ENCODE peak calls at places on chromosomes 7 and 10, in four cellular contexts. B is IMR-90, H is right lobe of liver, F is stomach. D is an unnamed sample.
A peak's percentile ranks its signal among the peaks of the same experiment; 100 is the strongest.

GRCh38 chr7:12162420-12163113 is 48.5 kb upstream of the TMEM106B start:
- DNase-seq in B (peak; percentile 78), H (no peak), F (no peak), D (no peak)

GRCh38 chr10:114758331-114758730 is 63.2 kb upstream of the FHIP2A start:
- DNase-seq in B (peak; percentile 21), H (no peak), F (no peak), D (no peak)

GRCh38 chr10:102832987-102833386 is 4.2 kb downstream of the CYP17A1 start:
- DNase-seq in B (peak; percentile 23), H (no peak), F (no peak), D (no peak)

GRCh38 chr7:2564970-2565546 is 6.3 kb downstream of the IQCE start:
- DNase-seq in B (peak; percentile 34), H (peak; percentile 47), F (no peak), D (no peak)

GRCh38 chr10:80416401-80417098 is 8.2 kb downstream of the PRXL2A start:
- DNase-seq in B (no peak), H (no peak), F (peak; percentile 34), D (no peak)

GRCh38 chr10:127889605-127890195 is 3.0 kb downstream of the CLRN3 start:
- DNase-seq in B (peak; percentile 10), H (no peak), F (no peak), D (peak; percentile 73)

GRCh38 chr10:86102446-86102845 is 264.1 kb downstream of the GRID1 start:
- DNase-seq in B (no peak), H (no peak), F (no peak), D (no peak)

GRCh38 chr7:143884978-143885559 is 16.9 kb downstream of the TCAF1 start:
- DNase-seq in B (peak; percentile 72), H (peak; percentile 52), F (no peak), D (peak; percentile 85)

GRCh38 chr10:100531761-100532160 is 2.1 kb upstream of the NDUFB8 start:
- DNase-seq in B (no peak), H (no peak), F (no peak), D (no peak)

GRCh38 chr10:123750901-123751300 is 84.7 kb downstream of the GPR26 start:
- DNase-seq in B (no peak), H (no peak), F (no peak), D (peak; percentile 59)

GRCh38 chr10:48604039-48604407 is 850 bp downstream of the ARHGAP22 start:
- DNase-seq in B (no peak), H (no peak), F (no peak), D (no peak)

GRCh38 chr7:144028547-144028946 is 20.2 kb upstream of the OR2A5 start:
- DNase-seq in B (no peak), H (no peak), F (no peak), D (no peak)

GRCh38 chr10:124057580-124057979 is 35.8 kb downstream of the CHST15 start:
- DNase-seq in B (no peak), H (no peak), F (no peak), D (no peak)

GRCh38 chr7:24464846-24465245 is 108.4 kb upstream of the PALS2 start:
- DNase-seq in B (no peak), H (no peak), F (no peak), D (no peak)

GRCh38 chr7:93551063-93551895 is 23.2 kb downstream of the CALCR start:
- DNase-seq in B (peak; percentile 56), H (no peak), F (no peak), D (no peak)

GRCh38 chr10:61944445-61945123 is 43.1 kb downstream of the ARID5B start:
- DNase-seq in B (no peak), H (no peak), F (no peak), D (no peak)

GRCh38 chr10:61943699-61944444 is 42.4 kb downstream of the ARID5B start:
- DNase-seq in B (peak; percentile 53), H (no peak), F (no peak), D (no peak)

GRCh38 chr10:61942997-61943457 is 41.5 kb downstream of the ARID5B start:
- DNase-seq in B (peak; percentile 54), H (no peak), F (no peak), D (no peak)

GRCh38 chr10:61939575-61940301 is 38.2 kb downstream of the ARID5B start:
- DNase-seq in B (peak; percentile 90), H (no peak), F (no peak), D (no peak)

GRCh38 chr10:61941202-61941651 is 39.7 kb downstream of the ARID5B start:
- DNase-seq in B (no peak), H (no peak), F (no peak), D (no peak)
- H3K4me3 ChIP-seq in B (no peak overlapping the region), H (no peak overlapping the region), F (no peak overlapping the region), D (no peak overlapping the region)

DNA sequence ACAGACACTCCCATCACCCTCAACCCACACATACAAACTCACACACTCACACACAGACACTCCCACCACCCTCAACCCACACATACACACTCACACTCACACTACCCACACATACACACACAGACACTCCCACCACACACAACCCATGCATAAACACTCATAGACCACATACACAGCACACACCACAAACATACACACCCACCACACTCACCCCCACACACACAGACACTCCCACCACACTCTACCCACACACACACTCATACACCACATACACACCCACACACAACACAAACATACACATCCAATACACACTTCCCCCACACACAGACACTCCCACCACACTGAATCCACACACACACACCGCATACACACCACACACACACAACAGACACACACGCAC is 521.2 kb downstream of the TCERG1L start:
- DNase-seq in B (no peak), H (peak; percentile 38), F (no peak), D (no peak)
- TF ChIP-seq POLR2A in B (no peak), H (no peak), F (no peak), D (no peak)

DNA sequence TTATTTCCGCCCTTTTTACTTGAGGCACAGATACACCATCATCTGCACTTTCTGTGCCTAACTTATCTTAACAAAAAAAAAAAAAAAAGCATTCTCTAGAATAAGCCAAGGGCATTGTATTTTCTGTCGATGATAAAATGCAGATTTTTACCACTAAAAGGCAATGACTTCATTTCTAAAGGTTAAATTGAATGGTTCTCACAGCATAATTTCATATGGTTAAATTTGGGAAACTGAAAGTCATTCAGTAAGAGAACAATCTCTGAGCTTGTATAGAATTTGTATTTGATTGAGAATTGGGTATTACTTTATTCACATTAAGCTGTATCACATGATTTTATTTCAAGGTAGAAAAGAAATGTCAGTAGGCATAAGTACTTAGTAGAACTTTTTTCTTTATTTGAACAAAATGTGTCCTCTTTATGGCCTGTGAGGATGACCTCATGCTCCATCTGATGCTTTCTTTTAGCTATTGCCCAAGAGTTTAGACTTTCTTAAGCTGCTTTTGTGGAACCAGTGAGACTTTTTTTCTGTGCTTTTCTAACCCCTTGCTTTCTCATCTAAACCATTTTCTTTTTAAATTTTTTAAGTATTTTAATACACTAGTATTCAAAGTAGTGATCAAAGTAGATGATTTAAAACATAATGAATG is 110.3 kb downstream of the LRRC4 start:
- DNase-seq in B (peak; percentile 82), H (no peak), F (no peak), D (no peak)
- H3K4me3 ChIP-seq in B (no peak overlapping the region), H (no peak overlapping the region), F (no peak overlapping the region), D (no peak overlapping the region)

GRCh38 chr7:100890640-100891521 is 1.4 kb upstream of the UFSP1 start:
- DNase-seq in B (no peak), H (no peak), F (no peak), D (no peak)

GRCh38 chr7:100888529-100888987 is 957 bp downstream of the UFSP1 start:
- DNase-seq in B (no peak), H (no peak), F (no peak), D (no peak)

GRCh38 chr7:100888988-100889760 is at the start of gene UFSP1:
- DNase-seq in B (no peak), H (no peak), F (no peak), D (no peak)

GRCh38 chr7:100891555-100891954 is 2.0 kb upstream of the UFSP1 start:
- DNase-seq in B (peak; percentile 34), H (no peak), F (no peak), D (no peak)

GRCh38 chr7:100889761-100890639 is 485 bp upstream of the UFSP1 start:
- DNase-seq in B (peak; percentile 90), H (peak; percentile 98), F (peak; percentile 95), D (peak; percentile 98)
- TF ChIP-seq POLR2A in B (peak; percentile 8), H (peak; percentile 63), F (no peak), D (no peak)

DNA sequence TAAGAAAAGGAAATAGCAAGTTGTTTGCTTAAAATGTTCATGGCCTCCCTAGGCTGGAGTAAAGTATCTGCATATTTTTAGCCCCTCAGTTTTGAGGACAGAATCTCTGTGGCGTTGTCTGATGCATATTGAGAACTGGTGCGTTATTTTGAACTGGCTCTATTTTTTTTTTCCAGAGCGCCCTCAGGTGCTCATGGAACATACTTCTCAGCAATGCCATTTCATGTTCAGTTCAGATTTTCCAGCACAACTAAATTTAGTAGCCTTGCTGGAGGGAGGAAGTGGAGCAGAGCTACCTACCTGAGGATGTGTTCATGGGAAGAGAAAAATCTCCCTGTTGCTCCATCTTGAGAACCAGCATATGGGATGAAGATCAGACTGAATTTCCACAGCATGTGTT is 870.5 kb downstream of the LRMDA start:
- DNase-seq in B (no peak), H (no peak), F (no peak), D (no peak)
- H3K4me3 ChIP-seq in B (no peak overlapping the region), H (no peak overlapping the region), F (no peak overlapping the region), D (no peak overlapping the region)

GRCh38 chr7:50317697-50318640 is 13.5 kb downstream of the IKZF1 start:
- DNase-seq in B (no peak), H (no peak), F (no peak), D (no peak)
- TF ChIP-seq POLR2A in B (no peak), H (no peak), F (no peak), D (no peak)

GRCh38 chr7:84492565-84493034 is 298.0 kb upstream of the SEMA3A start:
- DNase-seq in B (no peak), H (no peak), F (no peak), D (peak; percentile 19)

GRCh38 chr7:84490661-84491060 is 296.1 kb upstream of the SEMA3A start:
- DNase-seq in B (no peak), H (no peak), F (no peak), D (no peak)

GRCh38 chr7:84497873-84498272 is 303.3 kb upstream of the SEMA3A start:
- DNase-seq in B (no peak), H (no peak), F (no peak), D (no peak)

GRCh38 chr7:84492128-84492527 is 297.5 kb upstream of the SEMA3A start:
- DNase-seq in B (no peak), H (no peak), F (no peak), D (no peak)
- H3K4me3 ChIP-seq in B (no peak overlapping the region), H (no peak overlapping the region), F (no peak overlapping the region), D (no peak overlapping the region)

GRCh38 chr10:33875924-33876323 is 541.5 kb upstream of the NRP1 start:
- DNase-seq in B (no peak), H (no peak), F (no peak), D (no peak)

GRCh38 chr10:33869089-33869488 is 534.6 kb upstream of the NRP1 start:
- DNase-seq in B (no peak), H (no peak), F (no peak), D (no peak)

GRCh38 chr10:33876547-33877400 is 542.3 kb upstream of the NRP1 start:
- DNase-seq in B (no peak), H (peak; percentile 69), F (no peak), D (no peak)

DNA sequence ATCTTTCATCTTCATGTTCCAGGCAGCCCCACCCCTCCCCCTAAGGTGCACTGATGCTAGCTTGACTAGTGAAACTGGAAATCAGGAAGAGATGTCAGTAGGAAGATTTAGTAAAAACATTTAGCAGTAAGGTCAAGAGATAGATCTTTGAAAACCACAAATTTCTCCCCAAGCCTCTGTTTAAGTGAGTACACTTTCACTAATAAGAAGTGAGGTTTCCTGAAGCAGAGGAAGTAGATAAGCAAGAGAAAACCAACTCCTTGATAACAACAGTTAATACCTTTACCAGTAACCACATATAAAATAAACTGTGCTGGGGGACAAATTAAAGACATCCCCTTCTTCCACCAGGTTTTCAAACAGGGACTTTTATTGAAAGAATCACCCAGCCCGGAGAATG is 537.1 kb upstream of the NRP1 start:
- DNase-seq in B (no peak), H (no peak), F (no peak), D (no peak)
- TF ChIP-seq POLR2A in B (no peak), H (no peak), F (no peak), D (no peak)